ENCODE peak calls at places on chromosomes 6 and 20, in nine cellular contexts. P is cardiac muscle cell, M is HCT116, B is RWPE1, E is heart left ventricle, S is IMR-90, V is left ventricle myocardium inferior, T is prostate gland, F is AG04450. X is an unnamed sample.

GRCh38 chr6:37699138-37699766 is 1.6 kb upstream of the MDGA1 start:
- DNase-seq in P (no peak), M (peak), B (no peak), E (no peak), S (no peak), V (no peak), T (peak), F (no peak), X (no peak)

GRCh38 chr20:9180480-9181257 is 111.8 kb downstream of the PLCB4 start:
- DNase-seq in P (no peak), M (no peak), B (no peak), E (no peak), S (no peak), V (no peak), T (no peak), F (no peak), X (no peak)

GRCh38 chr6:52858416-52858815 is 17.8 kb upstream of the GSTA5 start:
- DNase-seq in P (no peak), M (no peak), B (no peak), E (no peak), S (no peak), V (no peak), T (no peak), F (no peak), X (no peak)

GRCh38 chr6:168093071-168093505 is 14.1 kb upstream of the FRMD1 start:
- DNase-seq in P (no peak), M (no peak), B (no peak), E (peak), S (no peak), V (peak), T (no peak), F (no peak), X (no peak)

GRCh38 chr20:25511183-25511582 is 74.1 kb downstream of the NINL start:
- DNase-seq in P (no peak), M (no peak), B (no peak), E (no peak), S (no peak), V (no peak), T (no peak), F (no peak), X (no peak)

GRCh38 chr20:8095648-8096572 is 36.2 kb upstream of the PLCB1 start:
- DNase-seq in P (peak), M (no peak), B (no peak), E (no peak), S (peak), V (no peak), T (no peak), F (no peak), X (peak)

GRCh38 chr20:6178537-6178936 is 55.7 kb upstream of the FERMT1 start:
- DNase-seq in P (peak), M (peak), B (peak), E (no peak), S (peak), V (no peak), T (no peak), F (peak), X (no peak)

GRCh38 chr20:58117944-58118343 is 110.5 kb downstream of the ANKRD60 start:
- DNase-seq in P (no peak), M (no peak), B (no peak), E (no peak), S (no peak), V (no peak), T (no peak), F (no peak), X (no peak)

GRCh38 chr20:52048365-52048764 is 143.2 kb downstream of the ZFP64 start:
- DNase-seq in P (no peak), M (no peak), B (no peak), E (no peak), S (no peak), V (no peak), T (no peak), F (no peak), X (no peak)

GRCh38 chr6:157877573-157878011 is 54.5 kb downstream of the SNX9 start:
- DNase-seq in P (no peak), M (no peak), B (no peak), E (no peak), S (no peak), V (no peak), T (no peak), F (no peak), X (no peak)

GRCh38 chr6:107786709-107787588 is 37.2 kb downstream of the SCML4 start:
- DNase-seq in P (no peak), M (no peak), B (no peak), E (no peak), S (no peak), V (no peak), T (no peak), F (no peak), X (no peak)

GRCh38 chr6:138545621-138545980 is 46.3 kb upstream of the NHSL1 start:
- DNase-seq in P (peak), M (no peak), B (no peak), E (peak), S (peak), V (peak), T (no peak), F (no peak), X (no peak)

GRCh38 chr6:53300656-53301551 is 47.8 kb downstream of the ELOVL5 start:
- DNase-seq in P (peak), M (no peak), B (no peak), E (peak), S (no peak), V (peak), T (peak), F (no peak), X (no peak)

GRCh38 chr6:113328886-113329381 is 528.2 kb upstream of the MARCKS start:
- DNase-seq in P (peak), M (no peak), B (no peak), E (peak), S (peak), V (peak), T (no peak), F (peak), X (no peak)

GRCh38 chr6:46273911-46274310 is 103.1 kb upstream of the ENPP5 start:
- DNase-seq in P (no peak), M (no peak), B (no peak), E (no peak), S (no peak), V (no peak), T (no peak), F (no peak), X (no peak)

GRCh38 chr6:105642708-105643107 is 239.8 kb upstream of the PREP start:
- DNase-seq in P (no peak), M (no peak), B (peak), E (no peak), S (peak), V (no peak), T (no peak), F (no peak), X (peak)

GRCh38 chr6:122202576-122203137 is 196.8 kb upstream of the HSF2 start:
- DNase-seq in P (no peak), M (no peak), B (no peak), E (no peak), S (no peak), V (no peak), T (no peak), F (no peak), X (no peak)

GRCh38 chr20:44738779-44739477 is 6.7 kb upstream of the KCNK15 start:
- DNase-seq in P (peak), M (peak), B (peak), E (peak), S (peak), V (no peak), T (peak), F (no peak), X (no peak)

GRCh38 chr6:24401458-24401857 is 1.3 kb upstream of the MRS2 start:
- DNase-seq in P (no peak), M (no peak), B (no peak), E (no peak), S (no peak), V (no peak), T (no peak), F (no peak), X (no peak)

GRCh38 chr6:9412951-9413559 is 977.7 kb upstream of the SLC35B3 start:
- DNase-seq in P (peak), M (peak), B (peak), E (peak), S (no peak), V (no peak), T (no peak), F (no peak), X (no peak)

GRCh38 chr6:15546591-15546990 is 116.2 kb downstream of the DTNBP1 start:
- DNase-seq in P (no peak), M (no peak), B (peak), E (no peak), S (no peak), V (no peak), T (no peak), F (no peak), X (no peak)

GRCh38 chr6:20117474-20117873 is 94.8 kb downstream of the MBOAT1 start:
- DNase-seq in P (no peak), M (no peak), B (peak), E (no peak), S (peak), V (no peak), T (no peak), F (no peak), X (peak)

GRCh38 chr6:6964675-6965074 is 143.1 kb upstream of the RREB1 start:
- DNase-seq in P (no peak), M (no peak), B (no peak), E (no peak), S (no peak), V (no peak), T (no peak), F (no peak), X (no peak)

GRCh38 chr6:37809144-37809543 is 10.4 kb upstream of the ZFAND3 start:
- DNase-seq in P (peak), M (no peak), B (no peak), E (peak), S (peak), V (peak), T (peak), F (no peak), X (no peak)

GRCh38 chr20:24994470-24995368 is 2.2 kb upstream of the APMAP start:
- DNase-seq in P (peak), M (peak), B (peak), E (peak), S (peak), V (peak), T (peak), F (no peak), X (no peak)

GRCh38 chr20:62518911-62519310 is 43.1 kb upstream of the GATA5 start:
- DNase-seq in P (no peak), M (no peak), B (no peak), E (no peak), S (no peak), V (no peak), T (no peak), F (no peak), X (no peak)

GRCh38 chr6:55034752-55035151 is 139.6 kb upstream of the HCRTR2 start:
- DNase-seq in P (no peak), M (no peak), B (no peak), E (no peak), S (no peak), V (no peak), T (no peak), F (no peak), X (no peak)

GRCh38 chr20:48669946-48670630 is 157.7 kb downstream of the PREX1 start:
- DNase-seq in P (no peak), M (no peak), B (no peak), E (no peak), S (no peak), V (no peak), T (no peak), F (no peak), X (no peak)

GRCh38 chr20:40654876-40655275 is 34.2 kb downstream of the MAFB start:
- DNase-seq in P (peak), M (no peak), B (no peak), E (peak), S (no peak), V (peak), T (peak), F (no peak), X (no peak)

GRCh38 chr6:136351518-136352106 is 62.0 kb upstream of the BCLAF1 start:
- DNase-seq in P (no peak), M (no peak), B (no peak), E (no peak), S (no peak), V (no peak), T (no peak), F (no peak), X (no peak)

GRCh38 chr20:46784450-46785127 is 75.1 kb downstream of the SLC2A10 start:
- DNase-seq in P (peak), M (no peak), B (no peak), E (no peak), S (peak), V (no peak), T (no peak), F (no peak), X (no peak)

GRCh38 chr6:132089173-132089572 is 138.0 kb upstream of the CCN2 start:
- DNase-seq in P (no peak), M (no peak), B (no peak), E (no peak), S (no peak), V (no peak), T (no peak), F (no peak), X (no peak)

GRCh38 chr6:141618180-141618581 is 514.5 kb upstream of the GJE1 start:
- DNase-seq in P (no peak), M (no peak), B (no peak), E (no peak), S (no peak), V (peak), T (no peak), F (no peak), X (no peak)

GRCh38 chr6:152748843-152749242 is 1.8 kb upstream of the VIP start:
- DNase-seq in P (peak), M (no peak), B (no peak), E (no peak), S (peak), V (no peak), T (no peak), F (no peak), X (no peak)

GRCh38 chr6:64691069-64691468 is 1016.0 kb downstream of the EYS start:
- DNase-seq in P (no peak), M (no peak), B (no peak), E (no peak), S (no peak), V (no peak), T (no peak), F (no peak), X (no peak)

GRCh38 chr20:63183422-63184146 is 32.3 kb downstream of the YTHDF1 start:
- DNase-seq in P (peak), M (peak), B (peak), E (peak), S (no peak), V (no peak), T (peak), F (no peak), X (no peak)

GRCh38 chr6:76818451-76818850 is 644.8 kb downstream of the HTR1B start:
- DNase-seq in P (no peak), M (no peak), B (no peak), E (no peak), S (no peak), V (no peak), T (no peak), F (no peak), X (no peak)

GRCh38 chr6:79601020-79601609 is 30.0 kb upstream of the SH3BGRL2 start:
- DNase-seq in P (peak), M (no peak), B (no peak), E (no peak), S (peak), V (no peak), T (peak), F (peak), X (peak)

DNA sequence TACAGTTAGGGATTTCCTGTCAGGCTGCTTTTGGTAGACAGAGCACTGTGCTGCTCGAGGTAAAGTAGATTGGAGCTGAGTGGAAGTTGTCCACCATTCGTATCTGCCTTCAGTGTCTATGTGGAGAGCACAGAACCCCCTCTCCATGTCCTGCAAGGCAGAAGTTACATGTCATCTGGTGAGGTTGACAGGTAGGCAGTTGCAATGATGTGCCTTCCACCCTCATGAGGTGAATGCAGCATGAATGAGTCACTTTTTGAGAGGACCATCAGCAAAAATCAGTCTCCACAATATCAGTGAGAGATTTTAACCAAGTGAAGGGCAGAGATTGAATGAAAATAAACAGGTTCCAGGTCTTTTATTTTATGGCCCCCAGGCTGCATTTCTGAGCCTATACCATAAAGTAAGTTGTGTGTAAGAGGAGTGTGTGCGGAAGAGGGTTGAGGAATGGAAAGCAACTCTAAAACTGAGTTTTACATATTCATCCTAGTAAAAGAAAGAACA is 16.0 kb downstream of the TRAPPC3L start:
- DNase-seq in P (no peak), M (no peak), B (no peak), E (no peak), S (no peak), V (no peak), T (no peak), F (no peak), X (no peak)
- H3K27ac ChIP-seq in P (no peak), M (no peak), B (no peak), E (no peak), S (no peak), V (peak), T (no peak), F (no peak), X (no peak)

DNA sequence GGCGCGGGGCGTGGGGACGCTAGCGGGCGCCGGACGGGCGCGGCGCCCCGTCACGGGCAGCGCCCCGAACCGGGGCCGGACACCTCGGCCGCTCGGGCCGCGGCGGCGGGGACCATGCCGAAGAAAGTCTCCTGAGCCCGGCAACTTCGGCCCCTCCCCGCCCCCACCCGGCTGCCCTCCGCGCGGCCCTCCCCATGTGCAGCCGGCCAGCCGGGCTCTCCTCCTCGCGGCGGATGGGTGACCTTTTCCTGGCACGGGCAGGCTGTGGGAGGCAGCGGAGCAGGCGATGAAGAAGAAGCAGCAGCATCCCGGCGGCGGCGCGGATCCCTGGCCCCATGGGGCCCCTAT is 289 bp downstream of the UST start:
- DNase-seq in P (peak), M (no peak), B (no peak), E (peak), S (peak), V (peak), T (peak), F (no peak), X (no peak)
- H3K27ac ChIP-seq in P (no peak), M (peak), B (peak), E (peak), S (peak), V (peak), T (peak), F (peak), X (peak)

DNA sequence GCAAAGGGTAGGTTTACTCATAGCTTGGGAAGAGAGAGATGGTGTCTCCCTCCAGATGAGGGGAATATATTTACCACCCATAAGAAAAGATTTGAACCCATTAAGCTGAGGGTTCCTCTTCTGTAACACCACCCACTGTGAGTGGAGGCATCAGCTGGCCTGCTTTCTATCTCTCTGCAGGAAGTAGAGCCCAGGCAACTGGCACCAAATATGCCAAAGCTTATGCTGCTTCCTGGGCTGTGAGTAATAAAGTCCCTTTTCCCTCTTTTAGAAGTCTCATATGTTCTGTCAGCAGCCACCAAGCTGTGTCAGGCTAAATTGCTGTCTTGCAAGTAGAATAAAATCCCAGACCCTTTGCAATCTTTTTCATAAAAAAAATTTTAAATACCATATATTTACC is 241.4 kb downstream of the LAMA2 start:
- DNase-seq in P (no peak), M (no peak), B (no peak), E (no peak), S (no peak), V (no peak), T (no peak), F (no peak), X (no peak)
- H3K27ac ChIP-seq in P (peak), M (no peak), B (no peak), E (no peak), S (no peak), V (peak), T (no peak), F (no peak), X (no peak)

GRCh38 chr6:89485320-89485719 is 52.4 kb downstream of the ANKRD6 start:
- DNase-seq in P (no peak), M (no peak), B (no peak), E (no peak), S (no peak), V (no peak), T (no peak), F (no peak), X (no peak)

GRCh38 chr6:89492025-89492640 is 59.2 kb downstream of the ANKRD6 start:
- DNase-seq in P (no peak), M (no peak), B (no peak), E (no peak), S (no peak), V (no peak), T (no peak), F (no peak), X (no peak)

GRCh38 chr6:89488438-89488837 is 55.5 kb downstream of the ANKRD6 start:
- DNase-seq in P (no peak), M (no peak), B (no peak), E (no peak), S (no peak), V (no peak), T (no peak), F (no peak), X (no peak)

GRCh38 chr6:89489078-89489477 is 56.1 kb downstream of the ANKRD6 start:
- DNase-seq in P (no peak), M (no peak), B (no peak), E (no peak), S (no peak), V (no peak), T (no peak), F (no peak), X (no peak)

GRCh38 chr6:89487864-89488263 is 54.9 kb downstream of the ANKRD6 start:
- DNase-seq in P (no peak), M (no peak), B (no peak), E (no peak), S (no peak), V (no peak), T (no peak), F (no peak), X (no peak)
- H3K27ac ChIP-seq in P (no peak), M (no peak), B (no peak), E (no peak), S (no peak), V (no peak), T (no peak), F (no peak), X (no peak)

GRCh38 chr20:824916-825315 is 8.6 kb upstream of the FAM110A start:
- DNase-seq in P (no peak), M (no peak), B (no peak), E (no peak), S (no peak), V (no peak), T (no peak), F (no peak), X (no peak)

GRCh38 chr20:823326-823902 is 10.1 kb upstream of the FAM110A start:
- DNase-seq in P (no peak), M (no peak), B (no peak), E (no peak), S (no peak), V (no peak), T (no peak), F (no peak), X (no peak)

GRCh38 chr20:826695-827323 is 6.7 kb upstream of the FAM110A start:
- DNase-seq in P (no peak), M (no peak), B (no peak), E (no peak), S (no peak), V (no peak), T (no peak), F (no peak), X (no peak)

GRCh38 chr20:824490-824889 is 9.0 kb upstream of the FAM110A start:
- DNase-seq in P (no peak), M (no peak), B (no peak), E (no peak), S (no peak), V (no peak), T (no peak), F (no peak), X (no peak)

GRCh38 chr20:825710-826421 is 7.6 kb upstream of the FAM110A start:
- DNase-seq in P (no peak), M (no peak), B (no peak), E (no peak), S (peak), V (no peak), T (no peak), F (no peak), X (no peak)
- H3K27ac ChIP-seq in P (no peak), M (no peak), B (no peak), E (no peak), S (no peak), V (no peak), T (no peak), F (no peak), X (no peak)